ENCODE peak calls at places on chromosome 4, in nine cellular contexts. K is astrocyte, G is PC-3, E is hepatocyte, J is SK-N-SH, M is GM23248, O is OCI-LY7, R is fibroblast of lung, S is PC-9. P is an unnamed sample.

GRCh38 chr4:1342003-1342402 is 5.0 kb upstream of the UVSSA start:
- DNase-seq in K (no peak), G (no peak), E (no peak), J (no peak), M (peak), O (no peak), R (peak), S (no peak), P (no peak)

GRCh38 chr4:52751349-52751911 is at the start of gene ERVMER34-1:
- DNase-seq in K (peak), G (peak), E (peak), J (peak), M (peak), O (no peak), R (peak), S (peak), P (peak)

GRCh38 chr4:103306870-103307345 is 108.8 kb upstream of the CENPE start:
- DNase-seq in K (no peak), G (peak), E (peak), J (peak), M (peak), O (no peak), R (no peak), S (peak), P (peak)

GRCh38 chr4:5366421-5366820 is 315.1 kb downstream of the STK32B start:
- DNase-seq in K (peak), G (peak), E (no peak), J (no peak), M (peak), O (no peak), R (peak), S (no peak), P (no peak)

GRCh38 chr4:104490096-104490769 is 4.5 kb downstream of the CXXC4 start:
- DNase-seq in K (peak), G (no peak), E (no peak), J (peak), M (no peak), O (no peak), R (no peak), S (no peak), P (peak)

GRCh38 chr4:139872274-139872673 is 206.7 kb downstream of the MGST2 start:
- DNase-seq in K (peak), G (peak), E (peak), J (no peak), M (peak), O (no peak), R (peak), S (peak), P (no peak)

GRCh38 chr4:5024673-5025072 is 5.4 kb upstream of the CYTL1 start:
- DNase-seq in K (no peak), G (no peak), E (no peak), J (no peak), M (peak), O (no peak), R (no peak), S (no peak), P (no peak)

GRCh38 chr4:67201334-67201733 is 344.0 kb downstream of the CENPC start:
- DNase-seq in K (no peak), G (no peak), E (no peak), J (no peak), M (no peak), O (no peak), R (no peak), S (no peak), P (no peak)

DNA sequence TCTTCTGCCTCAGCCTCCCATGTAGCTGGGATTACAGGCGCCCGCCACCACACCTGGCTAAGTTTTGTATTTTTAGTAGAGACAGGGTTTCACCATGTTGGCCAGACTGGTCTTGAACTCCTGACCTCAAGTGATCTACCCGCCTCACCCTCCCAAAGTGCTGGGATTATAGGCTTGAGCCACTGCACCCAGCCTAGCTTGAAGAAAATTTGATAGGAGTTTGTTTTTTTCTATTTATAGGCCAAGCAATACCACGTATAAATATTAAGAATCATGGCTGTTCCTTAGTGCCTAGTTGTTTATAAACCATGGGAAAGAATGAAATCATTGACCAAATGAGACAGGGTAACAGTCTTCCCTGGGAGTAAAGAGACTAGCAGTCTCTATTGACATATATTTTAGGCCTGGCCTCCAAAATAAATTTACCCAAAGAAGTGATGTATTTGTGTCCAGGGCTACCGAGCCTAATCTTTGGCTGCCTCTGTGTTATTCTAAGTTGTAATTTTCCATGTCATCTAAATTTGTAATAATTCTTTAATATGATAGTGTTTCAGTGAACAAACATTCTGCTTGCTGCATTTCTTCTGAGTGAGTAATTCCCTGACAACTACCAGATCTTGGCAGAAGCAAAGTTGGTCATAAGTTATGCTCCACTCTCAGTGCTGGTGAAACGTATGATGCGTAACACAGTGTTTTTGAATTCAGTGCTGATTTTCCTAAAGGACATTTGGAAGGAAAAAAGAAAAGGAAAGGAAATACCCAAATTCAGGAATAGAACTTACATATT is 10.3 kb downstream of the PKD2 start:
- DNase-seq in K (peak), G (peak), E (peak), J (no peak), M (peak), O (no peak), R (peak), S (no peak), P (no peak)
- H2AFZ ChIP-seq in K (no peak), G (no peak), E (no peak), J (no peak), M (no peak), O (no peak), R (no peak), S (no peak), P (no peak)

GRCh38 chr4:173960398-173960797 is 323.1 kb downstream of the FBXO8 start:
- DNase-seq in K (no peak), G (no peak), E (no peak), J (no peak), M (no peak), O (no peak), R (no peak), S (no peak), P (no peak)

GRCh38 chr4:173958445-173958844 is 325.0 kb downstream of the FBXO8 start:
- DNase-seq in K (peak), G (no peak), E (no peak), J (no peak), M (peak), O (no peak), R (peak), S (no peak), P (no peak)
- H2AFZ ChIP-seq in K (no peak), G (no peak), E (no peak), J (no peak), M (no peak), O (no peak), R (no peak), S (no peak), P (no peak)

GRCh38 chr4:83605744-83606172 is 69.8 kb downstream of the GPAT3 start:
- DNase-seq in K (no peak), G (no peak), E (peak), J (no peak), M (no peak), O (no peak), R (no peak), S (no peak), P (no peak)

GRCh38 chr4:83604315-83604714 is 68.4 kb downstream of the GPAT3 start:
- DNase-seq in K (no peak), G (no peak), E (no peak), J (no peak), M (no peak), O (no peak), R (no peak), S (no peak), P (no peak)

GRCh38 chr4:83605216-83605615 is 69.3 kb downstream of the GPAT3 start:
- DNase-seq in K (no peak), G (no peak), E (no peak), J (no peak), M (no peak), O (no peak), R (no peak), S (no peak), P (no peak)

GRCh38 chr4:83606898-83607297 is 71.0 kb downstream of the GPAT3 start:
- DNase-seq in K (no peak), G (no peak), E (no peak), J (no peak), M (no peak), O (no peak), R (no peak), S (no peak), P (no peak)

DNA sequence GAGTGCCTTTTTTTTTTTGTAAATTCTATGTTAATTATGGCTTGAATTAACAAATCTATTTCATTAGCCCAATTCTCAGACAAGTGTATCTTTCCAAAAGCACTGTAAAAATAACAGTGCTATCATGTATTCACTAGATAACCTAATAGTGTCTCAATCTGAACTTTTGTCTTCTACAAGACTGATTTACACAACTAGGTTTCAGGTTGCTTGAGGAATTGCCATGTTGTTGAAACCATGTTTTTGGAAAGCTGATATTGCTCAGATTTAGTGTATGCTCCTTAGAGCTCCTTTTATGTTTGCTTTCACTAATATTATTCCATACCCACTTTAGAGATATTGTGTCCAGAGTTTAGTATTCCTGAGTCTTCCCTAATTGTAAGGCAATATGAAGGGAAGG is 70.5 kb downstream of the GPAT3 start:
- DNase-seq in K (no peak), G (no peak), E (no peak), J (no peak), M (no peak), O (no peak), R (no peak), S (no peak), P (no peak)
- H2AFZ ChIP-seq in K (no peak), G (no peak), E (no peak), J (no peak), M (no peak), O (no peak), R (no peak), S (no peak), P (no peak)

GRCh38 chr4:38177035-38177791 is 217.0 kb downstream of the PTTG2 start:
- DNase-seq in K (peak), G (no peak), E (no peak), J (no peak), M (peak), O (no peak), R (peak), S (no peak), P (no peak)
- H2AFZ ChIP-seq in K (no peak), G (peak), E (peak), J (no peak), M (no peak), O (no peak), R (no peak), S (no peak), P (no peak)

GRCh38 chr4:165394275-165394674 is 15.5 kb downstream of the CPE start:
- DNase-seq in K (peak), G (peak), E (no peak), J (no peak), M (peak), O (no peak), R (peak), S (no peak), P (no peak)
- H2AFZ ChIP-seq in K (no peak), G (no peak), E (no peak), J (no peak), M (no peak), O (no peak), R (no peak), S (no peak), P (no peak)

DNA sequence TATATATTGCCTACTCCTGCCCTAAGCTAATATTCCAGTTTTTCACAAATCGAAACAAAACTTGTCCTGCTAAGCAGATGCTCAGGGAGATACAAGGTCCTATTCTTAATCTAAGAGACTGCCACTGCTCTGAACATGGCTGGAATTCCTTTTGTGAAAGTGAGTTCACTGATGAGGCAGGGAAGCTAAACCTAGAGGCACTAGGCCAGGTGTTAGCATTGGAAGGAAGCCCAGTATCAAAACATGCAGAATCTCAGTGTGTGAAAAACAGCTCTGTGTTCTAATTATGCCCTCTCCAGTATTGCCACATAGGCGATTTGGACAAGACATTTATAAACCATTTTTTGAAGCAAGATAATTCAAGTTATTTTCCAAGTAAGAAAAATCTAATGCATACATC is 47.6 kb downstream of the ABCG2 start:
- DNase-seq in K (peak), G (no peak), E (no peak), J (no peak), M (no peak), O (no peak), R (peak), S (no peak), P (no peak)
- H2AFZ ChIP-seq in K (no peak), G (no peak), E (no peak), J (no peak), M (no peak), O (no peak), R (no peak), S (no peak), P (no peak)

GRCh38 chr4:116374815-116375214 is 710.6 kb downstream of the TRAM1L1 start:
- DNase-seq in K (no peak), G (no peak), E (no peak), J (no peak), M (no peak), O (no peak), R (no peak), S (no peak), P (no peak)
- H2AFZ ChIP-seq in K (no peak), G (no peak), E (no peak), J (no peak), M (no peak), O (no peak), R (no peak), S (no peak), P (peak)

P was measured in neural progenitor cell.